ENCODE peak calls at places on chromosomes 5 and 9, in six cellular contexts. F is esophagus muscularis mucosa, E is testis, M is tibial nerve, H is stomach, T is IMR-90. P is an unnamed sample.
A peak's percentile ranks its signal among the peaks of the same experiment; 100 is the strongest.

GRCh38 chr9:16100596-16101091 is 547.8 kb downstream of the CCDC171 start:
- DNase-seq in F (no peak), E (peak; percentile 77), M (peak; percentile 72), H (no peak), T (peak; percentile 71), P (no peak)

GRCh38 chr9:125889524-125890473 is 142.6 kb downstream of the PBX3 start:
- DNase-seq in F (no peak), E (peak; percentile 59), M (peak; percentile 23), H (peak; percentile 43), T (peak; percentile 52), P (peak; percentile 85)

GRCh38 chr5:82821978-82822927 is 254.9 kb downstream of the TMEM167A start:
- DNase-seq in F (no peak), E (no peak), M (no peak), H (no peak), T (no peak), P (no peak)

GRCh38 chr9:94082956-94083355 is 1.3 kb upstream of the PTPDC1 start:
- DNase-seq in F (peak; percentile 57), E (no peak), M (no peak), H (no peak), T (peak; percentile 18), P (no peak)

GRCh38 chr9:123548749-123549545 is 192.9 kb downstream of the CRB2 start:
- DNase-seq in F (peak; percentile 60), E (no peak), M (no peak), H (no peak), T (no peak), P (no peak)

GRCh38 chr5:13585324-13585723 is 359.2 kb downstream of the DNAH5 start:
- DNase-seq in F (no peak), E (no peak), M (no peak), H (no peak), T (peak; percentile 2), P (no peak)

GRCh38 chr5:96177303-96177869 is 215.7 kb upstream of the ELL2 start:
- DNase-seq in F (no peak), E (no peak), M (no peak), H (no peak), T (peak; percentile 91), P (no peak)

GRCh38 chr9:124786881-124787573 is 10.1 kb downstream of the OLFML2A start:
- DNase-seq in F (no peak), E (no peak), M (no peak), H (peak; percentile 18), T (no peak), P (peak; percentile 65)

GRCh38 chr5:160929343-160929742 is 77.3 kb upstream of the ATP10B start:
- DNase-seq in F (no peak), E (no peak), M (no peak), H (peak; percentile 81), T (no peak), P (no peak)

GRCh38 chr9:86943223-86943870 is 4.0 kb downstream of the GAS1 start:
- DNase-seq in F (no peak), E (peak; percentile 37), M (peak; percentile 23), H (peak; percentile 73), T (no peak), P (peak; percentile 43)

GRCh38 chr5:56440871-56441740 is 208.0 kb upstream of the ANKRD55 start:
- DNase-seq in F (no peak), E (no peak), M (peak; percentile 48), H (no peak), T (peak; percentile 88), P (peak; percentile 69)

GRCh38 chr9:106621299-106621920 is 241.6 kb upstream of the ZNF462 start:
- DNase-seq in F (no peak), E (no peak), M (no peak), H (no peak), T (no peak), P (no peak)

GRCh38 chr9:114559830-114560520 is 27.6 kb upstream of the ATP6V1G1 start:
- DNase-seq in F (no peak), E (no peak), M (no peak), H (no peak), T (no peak), P (no peak)

GRCh38 chr5:88819332-88819999 is 63.5 kb downstream of the MEF2C start:
- DNase-seq in F (no peak), E (no peak), M (no peak), H (no peak), T (no peak), P (no peak)

GRCh38 chr5:3342271-3343100 is 253.1 kb upstream of the IRX1 start:
- DNase-seq in F (no peak), E (no peak), M (no peak), H (no peak), T (no peak), P (no peak)

GRCh38 chr5:1961952-1962595 is 79.3 kb upstream of the IRX4 start:
- DNase-seq in F (no peak), E (no peak), M (no peak), H (no peak), T (no peak), P (no peak)

GRCh38 chr5:58674070-58674469 is 91.2 kb downstream of the RAB3C start:
- DNase-seq in F (no peak), E (no peak), M (no peak), H (no peak), T (no peak), P (no peak)

GRCh38 chr9:114288233-114289051 is 34.5 kb upstream of the ORM1 start:
- DNase-seq in F (no peak), E (no peak), M (no peak), H (peak; percentile 22), T (peak; percentile 86), P (peak; percentile 79)

GRCh38 chr5:129271309-129271708 is 176.8 kb downstream of the ISOC1 start:
- DNase-seq in F (no peak), E (peak; percentile 26), M (no peak), H (no peak), T (no peak), P (no peak)

GRCh38 chr5:34686762-34687268 is 30.7 kb downstream of the RAI14 start:
- DNase-seq in F (no peak), E (peak; percentile 75), M (peak; percentile 48), H (peak; percentile 86), T (peak; percentile 99), P (peak; percentile 79)

GRCh38 chr9:130069048-130069447 is 15.3 kb downstream of the GPR107 start:
- DNase-seq in F (no peak), E (no peak), M (no peak), H (no peak), T (no peak), P (no peak)

GRCh38 chr5:17294639-17295311 is 77.3 kb downstream of the BASP1 start:
- DNase-seq in F (peak; percentile 24), E (no peak), M (no peak), H (no peak), T (no peak), P (no peak)

GRCh38 chr9:98881836-98882568 is 61.7 kb upstream of the COL15A1 start:
- DNase-seq in F (no peak), E (no peak), M (no peak), H (no peak), T (no peak), P (peak; percentile 31)

GRCh38 chr9:73176450-73176875 is 24.8 kb downstream of the ANXA1 start:
- DNase-seq in F (no peak), E (no peak), M (no peak), H (no peak), T (no peak), P (no peak)

GRCh38 chr5:120368923-120369715 is 95.0 kb upstream of the PRR16 start:
- DNase-seq in F (no peak), E (no peak), M (no peak), H (peak; percentile 85), T (no peak), P (no peak)

GRCh38 chr9:111161015-111161415 is 122.7 kb upstream of the LPAR1 start:
- DNase-seq in F (no peak), E (no peak), M (no peak), H (no peak), T (peak; percentile 92), P (no peak)

DNA sequence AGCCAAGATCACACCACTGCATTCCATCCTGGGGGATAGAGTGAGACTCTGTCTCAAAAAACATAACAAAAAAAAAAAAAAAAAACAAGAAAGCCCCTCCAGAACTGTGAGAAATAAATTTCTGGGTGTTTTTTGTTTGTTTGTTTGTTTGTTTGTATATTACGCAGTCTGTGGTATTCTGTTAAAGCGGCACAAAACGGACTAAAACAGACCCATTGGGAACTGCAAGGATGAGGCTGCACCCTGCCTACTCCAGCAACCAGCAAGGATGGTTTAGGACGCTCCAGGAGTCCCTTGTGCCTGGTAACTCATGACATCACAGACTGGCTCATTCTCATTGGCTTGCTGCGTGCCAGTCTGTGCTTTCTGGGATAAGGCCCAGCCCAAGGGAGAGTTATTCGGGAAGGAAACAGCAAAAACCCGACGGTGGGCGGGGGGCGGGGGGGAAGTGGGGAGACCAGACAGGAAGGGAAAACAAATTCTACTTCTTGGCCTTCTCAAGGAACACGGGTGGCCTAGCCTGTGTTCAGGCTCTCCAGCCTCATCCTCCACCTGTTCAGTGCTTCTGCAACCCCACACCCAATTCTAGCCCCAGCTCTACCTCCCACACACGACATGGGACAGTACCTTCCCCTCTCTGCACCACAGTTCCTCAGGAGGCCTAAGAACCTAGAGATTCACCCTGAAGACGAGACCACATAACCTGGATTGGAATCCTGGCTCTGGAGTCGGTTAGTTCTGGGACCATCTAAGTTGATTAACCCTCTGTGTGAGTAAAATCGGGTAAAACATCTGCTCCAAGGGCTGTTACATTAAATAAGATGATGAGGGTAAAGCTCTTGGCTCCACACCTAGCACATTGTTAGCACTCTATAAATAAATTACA is 2.8 kb downstream of the CD74 start:
- DNase-seq in F (no peak), E (peak; percentile 91), M (peak; percentile 85), H (peak; percentile 85), T (peak; percentile 88), P (peak; percentile 84)
- TF ChIP-seq POLR2A in F (no peak), E (no peak), M (peak; percentile 20), H (no peak), T (no peak), P (no peak)

DNA sequence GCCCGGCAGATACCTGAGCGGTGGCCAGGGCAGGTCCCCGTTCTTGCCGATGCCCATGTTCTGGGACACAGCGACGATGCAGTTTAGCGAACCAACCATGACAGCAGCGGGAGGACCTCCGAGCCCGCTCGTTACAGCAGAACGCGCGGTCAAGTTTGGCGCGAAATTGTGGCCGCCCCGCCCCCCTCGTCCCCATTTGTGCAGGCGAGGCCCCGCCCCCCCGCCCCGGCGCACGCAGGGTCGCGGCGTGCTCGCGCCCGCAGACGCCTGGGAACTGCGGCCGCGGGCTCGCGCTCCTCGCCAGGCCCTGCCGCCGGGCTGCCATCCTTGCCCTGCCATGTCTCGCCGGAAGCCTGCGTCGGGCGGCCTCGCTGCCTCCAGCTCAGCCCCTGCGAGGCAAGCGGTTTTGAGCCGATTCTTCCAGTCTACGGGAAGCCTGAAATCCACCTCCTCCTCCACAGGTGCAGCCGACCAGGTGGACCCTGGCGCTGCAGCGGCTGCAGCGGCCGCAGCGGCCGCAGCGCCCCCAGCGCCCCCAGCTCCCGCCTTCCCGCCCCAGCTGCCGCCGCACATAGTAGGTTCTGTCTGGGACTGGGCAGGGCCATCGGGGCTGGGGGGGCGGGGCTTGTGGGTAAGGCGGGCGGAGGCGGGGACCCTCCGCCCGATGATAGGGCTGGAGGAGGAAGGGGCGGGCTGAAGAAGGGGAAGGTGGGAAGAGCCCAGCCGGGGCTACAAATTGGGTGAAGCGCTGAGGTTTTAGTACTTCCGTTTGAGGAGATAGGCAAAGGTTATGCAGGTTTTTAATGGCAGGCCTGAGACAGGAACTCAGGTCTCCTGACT is at the start of the genes DHFR and MSH3:
- DNase-seq in F (peak; percentile 96), E (peak; percentile 92), M (peak; percentile 84), H (peak; percentile 89), T (peak; percentile 83), P (peak; percentile 96)
- TF ChIP-seq POLR2A in F (no peak), E (no peak), M (peak; percentile 56), H (no peak), T (peak; percentile 69), P (no peak)

GRCh38 chr9:137357166-137357565 is 55.1 kb upstream of the NRARP start:
- DNase-seq in F (no peak), E (no peak), M (no peak), H (no peak), T (peak; percentile 5), P (no peak)
- TF ChIP-seq POLR2A in F (no peak), E (no peak), M (no peak), H (no peak), T (no peak), P (no peak)

GRCh38 chr9:89664896-89665329 is 60.1 kb downstream of the GADD45G start:
- DNase-seq in F (no peak), E (no peak), M (no peak), H (peak; percentile 94), T (no peak), P (peak; percentile 47)
- TF ChIP-seq POLR2A in F (no peak), E (no peak), M (no peak), H (no peak), T (no peak), P (no peak)

P was measured in lower leg skin.